ENCODE peak calls at places on chromosome 18, in eight cellular contexts. J is CD8-positive, alpha-beta memory T cell; E is tibial nerve; X is SJSA1; M is osteoblast; I is left ventricle myocardium inferior; B is astrocyte; G is NT2/D1. L is an unnamed sample. For H3K27me3, the result is how much of the 10 kb centered on the place peaks cover.

GRCh38 chr18:54769526-54770464 is 58.5 kb upstream of the RAB27B start:
- DNase-seq in J (no peak), E (no peak), X (no peak), M (no peak), I (no peak), B (peak), G (no peak), L (no peak)

GRCh38 chr18:31510319-31510718 is 12.3 kb downstream of the DSG2 start:
- DNase-seq in J (no peak), E (no peak), X (no peak), M (no peak), I (no peak), B (peak), G (no peak), L (no peak)

GRCh38 chr18:61531182-61531581 is 198.0 kb downstream of the CDH20 start:
- DNase-seq in J (no peak), E (no peak), X (no peak), M (no peak), I (peak), B (no peak), G (no peak), L (no peak)

GRCh38 chr18:48949606-48950535 is 894 bp downstream of the SMAD7 start:
- DNase-seq in J (peak), E (no peak), X (peak), M (peak), I (no peak), B (no peak), G (no peak), L (peak)

GRCh38 chr18:80148316-80149199 is 39.5 kb downstream of the ADNP2 start:
- DNase-seq in J (no peak), E (no peak), X (no peak), M (no peak), I (no peak), B (peak), G (no peak), L (no peak)

GRCh38 chr18:61980355-61980754 is 87.5 kb upstream of the RNF152 start:
- DNase-seq in J (no peak), E (no peak), X (no peak), M (no peak), I (no peak), B (no peak), G (no peak), L (no peak)

GRCh38 chr18:9612989-9613388 is 1.4 kb downstream of the PPP4R1 start:
- DNase-seq in J (no peak), E (no peak), X (no peak), M (peak), I (no peak), B (no peak), G (no peak), L (no peak)

GRCh38 chr18:13500227-13500865 is 226.0 kb downstream of the FAM210A start:
- DNase-seq in J (no peak), E (no peak), X (no peak), M (peak), I (peak), B (peak), G (peak), L (peak)

GRCh38 chr18:3468833-3469232 is 18.9 kb downstream of the TGIF1 start:
- DNase-seq in J (no peak), E (no peak), X (no peak), M (no peak), I (no peak), B (no peak), G (no peak), L (no peak)

GRCh38 chr18:79512461-79513380 is 117.0 kb downstream of the NFATC1 start:
- DNase-seq in J (peak), E (peak), X (peak), M (peak), I (no peak), B (no peak), G (no peak), L (peak)

GRCh38 chr18:25298853-25299274 is 53.1 kb downstream of the ZNF521 start:
- DNase-seq in J (no peak), E (no peak), X (peak), M (peak), I (peak), B (peak), G (no peak), L (no peak)

GRCh38 chr18:12305211-12305610 is 2.8 kb upstream of the TUBB6 start:
- DNase-seq in J (no peak), E (no peak), X (no peak), M (no peak), I (no peak), B (no peak), G (no peak), L (no peak)

GRCh38 chr18:53458266-53458665 is 766.2 kb downstream of the MBD2 start:
- DNase-seq in J (no peak), E (no peak), X (no peak), M (no peak), I (no peak), B (no peak), G (no peak), L (no peak)

GRCh38 chr18:25661836-25662235 is 309.9 kb upstream of the ZNF521 start:
- DNase-seq in J (no peak), E (no peak), X (no peak), M (no peak), I (no peak), B (no peak), G (no peak), L (no peak)

GRCh38 chr18:64409511-64409910 is 260.6 kb upstream of the LINC00305 start:
- DNase-seq in J (no peak), E (no peak), X (no peak), M (no peak), I (no peak), B (no peak), G (peak), L (no peak)

GRCh38 chr18:75249672-75250470 is 39.3 kb downstream of the TSHZ1 start:
- DNase-seq in J (peak), E (no peak), X (no peak), M (no peak), I (no peak), B (no peak), G (no peak), L (no peak)

GRCh38 chr18:49648326-49648725 is 86.5 kb downstream of the LIPG start:
- DNase-seq in J (no peak), E (no peak), X (no peak), M (no peak), I (peak), B (no peak), G (no peak), L (no peak)

GRCh38 chr18:45254683-45255082 is 360.6 kb upstream of the SLC14A2 start:
- DNase-seq in J (no peak), E (peak), X (no peak), M (no peak), I (peak), B (peak), G (no peak), L (no peak)

GRCh38 chr18:79801641-79802040 is 3.9 kb downstream of the KCNG2 start:
- DNase-seq in J (peak), E (no peak), X (no peak), M (peak), I (no peak), B (no peak), G (no peak), L (no peak)

GRCh38 chr18:23793051-23793450 is 103.8 kb downstream of the LAMA3 start:
- DNase-seq in J (no peak), E (no peak), X (no peak), M (no peak), I (no peak), B (no peak), G (no peak), L (no peak)

GRCh38 chr18:63071566-63072175 is 247.9 kb downstream of the BCL2 start:
- DNase-seq in J (no peak), E (no peak), X (no peak), M (no peak), I (no peak), B (no peak), G (no peak), L (no peak)

GRCh38 chr18:80159713-80160636 is 50.9 kb downstream of the ADNP2 start:
- DNase-seq in J (no peak), E (no peak), X (no peak), M (peak), I (peak), B (no peak), G (no peak), L (peak)

GRCh38 chr18:24398515-24398914 is 891 bp upstream of the OSBPL1A start:
- DNase-seq in J (no peak), E (no peak), X (peak), M (no peak), I (no peak), B (peak), G (no peak), L (no peak)

GRCh38 chr18:44802508-44802907 is 121.8 kb downstream of the SETBP1 start:
- DNase-seq in J (no peak), E (no peak), X (no peak), M (no peak), I (no peak), B (peak), G (no peak), L (no peak)

GRCh38 chr18:58768293-58768974 is 96.2 kb upstream of the ZNF532 start:
- DNase-seq in J (peak), E (peak), X (peak), M (peak), I (peak), B (no peak), G (no peak), L (peak)
- H3K4me3 ChIP-seq in J (no peak), E (peak), X (no peak), M (peak), I (peak), B (peak), G (no peak), L (peak)

GRCh38 chr18:11145413-11146191 is 3.8 kb downstream of the PIEZO2 start:
- DNase-seq in J (no peak), E (no peak), X (no peak), M (no peak), I (no peak), B (no peak), G (no peak), L (no peak)
- H3K27me3 ChIP-seq in J (under half), E (under half), X (under half), M (half or more), I (half or more), B (under half), G (under half), L (under half)

GRCh38 chr18:29157057-29157780 is 980.3 kb upstream of the CDH2 start:
- DNase-seq in J (no peak), E (no peak), X (no peak), M (no peak), I (no peak), B (peak), G (no peak), L (no peak)

GRCh38 chr18:29154196-29154757 is 977.3 kb upstream of the CDH2 start:
- DNase-seq in J (no peak), E (no peak), X (no peak), M (no peak), I (no peak), B (peak), G (no peak), L (no peak)

GRCh38 chr18:29154758-29155725 is 978.1 kb upstream of the CDH2 start:
- DNase-seq in J (no peak), E (no peak), X (peak), M (peak), I (no peak), B (peak), G (no peak), L (no peak)

GRCh38 chr18:29157905-29158304 is 981.0 kb upstream of the CDH2 start:
- DNase-seq in J (no peak), E (no peak), X (no peak), M (no peak), I (no peak), B (no peak), G (no peak), L (no peak)

DNA sequence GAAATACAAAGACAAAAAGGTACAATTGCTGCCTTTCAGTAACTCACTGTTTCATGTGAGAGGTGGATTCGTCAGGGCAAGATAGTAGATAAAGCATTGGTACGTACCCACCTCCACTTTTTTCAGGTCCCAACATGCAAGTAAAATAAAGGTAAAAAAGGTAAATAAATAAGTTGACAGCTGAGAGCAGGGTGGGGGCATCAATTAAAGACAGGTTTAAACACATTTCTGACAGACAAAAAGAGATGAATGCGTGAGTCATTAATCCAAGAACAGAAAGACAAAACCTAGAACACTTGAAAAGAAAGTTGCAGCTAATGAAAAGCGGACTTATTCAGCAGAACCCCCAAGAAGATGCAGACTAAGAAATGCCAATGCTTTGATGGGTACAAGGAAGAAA is 979.6 kb upstream of the CDH2 start:
- DNase-seq in J (no peak), E (no peak), X (no peak), M (no peak), I (no peak), B (no peak), G (no peak), L (no peak)
- H3K4me3 ChIP-seq in J (no peak), E (no peak), X (peak), M (no peak), I (no peak), B (peak), G (no peak), L (no peak)

GRCh38 chr18:70420151-70420898 is 131.5 kb downstream of the SOCS6 start:
- DNase-seq in J (no peak), E (no peak), X (peak), M (no peak), I (no peak), B (peak), G (no peak), L (no peak)
- H3K27me3 ChIP-seq in J (under half), E (under half), X (under half), M (under half), I (under half), B (under half), G (under half), L (under half)

DNA sequence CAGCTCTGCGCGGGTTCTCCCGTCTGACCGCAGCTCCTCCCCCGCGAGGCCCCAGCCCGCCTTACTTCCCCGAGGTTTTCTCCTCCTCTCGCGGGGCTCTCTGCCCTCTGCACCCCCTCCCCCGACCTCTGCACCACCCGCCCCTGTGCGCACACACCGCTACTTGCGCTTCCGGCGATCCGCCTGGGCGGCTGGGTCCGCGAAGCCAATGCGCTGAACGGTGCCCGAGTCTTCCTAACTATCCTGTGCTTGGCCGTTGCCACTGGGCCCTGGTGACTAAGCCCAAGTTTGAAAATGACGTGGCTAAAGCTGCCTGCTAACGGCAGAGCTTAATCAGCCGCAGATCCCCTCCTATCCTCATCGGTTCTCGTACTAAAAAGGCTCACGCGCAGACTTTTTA is 6.2 kb downstream of the ONECUT2 start:
- DNase-seq in J (no peak), E (no peak), X (no peak), M (peak), I (no peak), B (peak), G (no peak), L (peak)
- H3K4me3 ChIP-seq in J (no peak), E (no peak), X (no peak), M (peak), I (peak), B (no peak), G (peak), L (peak)

GRCh38 chr18:46756559-46757201 is at the start of gene ST8SIA5:
- DNase-seq in J (no peak), E (no peak), X (no peak), M (no peak), I (peak), B (no peak), G (no peak), L (peak)
- H3K27me3 ChIP-seq in J (under half), E (under half), X (half or more), M (under half), I (half or more), B (under half), G (half or more), L (under half)

DNA sequence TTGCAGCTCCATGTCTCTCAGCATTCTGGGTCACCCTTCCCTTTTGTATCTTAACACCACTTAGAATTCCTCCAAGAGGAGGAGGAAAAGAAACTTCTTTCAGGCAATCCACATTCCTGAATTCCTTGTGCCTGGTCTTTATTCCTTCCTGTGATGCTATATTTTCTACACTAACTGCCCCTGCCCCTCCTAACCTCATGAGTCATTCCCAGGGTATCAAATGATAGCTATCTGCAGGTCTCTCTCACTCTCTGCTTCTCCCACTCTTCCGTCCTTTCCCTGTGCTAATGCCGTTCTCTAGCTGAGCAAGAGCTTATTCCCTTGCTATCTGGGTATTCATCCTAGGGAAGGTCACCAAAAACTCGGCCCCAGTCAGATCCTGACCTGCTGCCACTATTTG is 395.0 kb upstream of the TCF4 start:
- DNase-seq in J (no peak), E (no peak), X (no peak), M (no peak), I (no peak), B (peak), G (peak), L (peak)
- H3K4me3 ChIP-seq in J (no peak), E (no peak), X (no peak), M (no peak), I (peak), B (no peak), G (no peak), L (no peak)

L was measured in H7.